ENCODE peak calls at places on chromosome 7, in seven cellular contexts. M, F, D, N, L, I and V are unnamed samples.

GRCh38 chr7:132001166-132001565 is 444.7 kb upstream of the PODXL start:
- DNase-seq in F (no peak), L (no peak), N (no peak), D (no peak), M (no peak), I (no peak), V (no peak)

GRCh38 chr7:151091431-151091830 is 5.2 kb downstream of the AGAP3 start:
- DNase-seq in N (no peak), F (no peak), I (no peak), D (no peak), L (no peak), M (no peak), V (peak; percentile 42)

GRCh38 chr7:133510326-133511055 is 257.6 kb downstream of the EXOC4 start:
- DNase-seq in N (no peak), M (no peak), I (no peak), F (no peak), L (no peak), D (no peak), V (no peak)

GRCh38 chr7:23472974-23473847 is 2.9 kb upstream of the IGF2BP3 start:
- DNase-seq in F (no peak), L (no peak), I (no peak), N (no peak), D (no peak), M (peak; percentile 68), V (peak; percentile 73)

GRCh38 chr7:157554393-157555238 is 217.8 kb downstream of the DNAJB6 start:
- DNase-seq in L (no peak), D (no peak), F (no peak), M (no peak), I (no peak), N (no peak), V (no peak)

GRCh38 chr7:116353614-116354013 is 143.3 kb downstream of the TES start:
- DNase-seq in I (no peak), N (no peak), M (no peak), D (no peak), L (no peak), F (no peak), V (peak; percentile 6)

GRCh38 chr7:74182453-74183090 is 8.4 kb downstream of the EIF4H start:
- DNase-seq in D (no peak), F (no peak), N (no peak), I (no peak), M (no peak), L (no peak), V (no peak)

GRCh38 chr7:138864667-138865066 is 66.7 kb upstream of the ATP6V0A4 start:
- DNase-seq in F (no peak), M (no peak), N (no peak), D (no peak), I (no peak), L (peak; percentile 66), V (peak; percentile 21)